ENCODE peak calls at places on chromosomes 3 and 15, in six cellular contexts. V is GM23338, O is lung, Y is substantia nigra, R is A549, H is suprapubic skin. Q is an unnamed sample.

GRCh38 chr3:32817195-32817560 is 619 bp upstream of the TRIM71 start:
- DNase-seq in V (no peak), O (no peak), Y (no peak), R (no peak), H (peak; percentile 53), Q (no peak)

GRCh38 chr3:46492890-46493547 is 4.8 kb upstream of the RTP3 start:
- DNase-seq in V (no peak), O (no peak), Y (no peak), R (no peak), H (no peak), Q (no peak)

GRCh38 chr3:137103739-137104138 is 146.0 kb downstream of the IL20RB start:
- DNase-seq in V (no peak), O (no peak), Y (no peak), R (no peak), H (no peak), Q (no peak)

GRCh38 chr3:40996382-40996781 is 202.9 kb upstream of the CTNNB1 start:
- DNase-seq in V (peak; percentile 77), O (no peak), Y (no peak), R (no peak), H (no peak), Q (no peak)

GRCh38 chr15:66820474-66821258 is 118.6 kb downstream of the SMAD6 start:
- DNase-seq in V (no peak), O (no peak), Y (no peak), R (no peak), H (peak; percentile 61), Q (no peak)

GRCh38 chr3:11085078-11085840 is 69.0 kb upstream of the HRH1 start:
- DNase-seq in V (no peak), O (no peak), Y (no peak), R (no peak), H (no peak), Q (no peak)

GRCh38 chr3:19474169-19474568 is 325.9 kb downstream of the KCNH8 start:
- DNase-seq in V (peak; percentile 33), O (no peak), Y (no peak), R (no peak), H (no peak), Q (no peak)

GRCh38 chr3:167750273-167750971 is 14.9 kb downstream of the SERPINI1 start:
- DNase-seq in V (no peak), O (no peak), Y (no peak), R (no peak), H (no peak), Q (no peak)

GRCh38 chr3:126179825-126180476 is 435 bp downstream of the ALDH1L1 start:
- DNase-seq in V (peak; percentile 83), O (no peak), Y (no peak), R (no peak), H (no peak), Q (peak; percentile 26)

GRCh38 chr15:89837134-89837829 is 22.6 kb upstream of the ANPEP start:
- DNase-seq in V (no peak), O (no peak), Y (no peak), R (no peak), H (no peak), Q (no peak)

GRCh38 chr3:16173696-16174355 is 654 bp upstream of the GALNT15 start:
- DNase-seq in V (no peak), O (no peak), Y (no peak), R (no peak), H (no peak), Q (no peak)

GRCh38 chr15:44064706-44065105 is 130.4 kb downstream of the FRMD5 start:
- DNase-seq in V (no peak), O (no peak), Y (no peak), R (no peak), H (no peak), Q (no peak)

GRCh38 chr3:144394052-144394451 is 422.4 kb downstream of the DIPK2A start:
- DNase-seq in V (no peak), O (no peak), Y (no peak), R (no peak), H (no peak), Q (no peak)

GRCh38 chr3:54660599-54661210 is 267.2 kb downstream of the LRTM1 start:
- DNase-seq in V (no peak), O (no peak), Y (no peak), R (no peak), H (no peak), Q (peak; percentile 15)

GRCh38 chr15:44735482-44736260 is 657 bp upstream of the TRIM69 start:
- DNase-seq in V (peak; percentile 12), O (no peak), Y (no peak), R (no peak), H (no peak), Q (peak; percentile 35)

GRCh38 chr3:64190517-64191515 is 34.5 kb downstream of the PRICKLE2 start:
- DNase-seq in V (no peak), O (no peak), Y (no peak), R (peak; percentile 17), H (no peak), Q (no peak)

GRCh38 chr3:153099131-153099530 is 62.9 kb upstream of the RAP2B start:
- DNase-seq in V (no peak), O (no peak), Y (no peak), R (no peak), H (no peak), Q (peak; percentile 15)

GRCh38 chr3:138675393-138675792 is 66.8 kb downstream of the FAIM start:
- DNase-seq in V (no peak), O (no peak), Y (no peak), R (peak; percentile 2), H (no peak), Q (no peak)

GRCh38 chr15:100111103-100112060 is 230.4 kb downstream of the ADAMTS17 start:
- DNase-seq in V (no peak), O (no peak), Y (no peak), R (no peak), H (peak; percentile 78), Q (peak; percentile 21)

DNA sequence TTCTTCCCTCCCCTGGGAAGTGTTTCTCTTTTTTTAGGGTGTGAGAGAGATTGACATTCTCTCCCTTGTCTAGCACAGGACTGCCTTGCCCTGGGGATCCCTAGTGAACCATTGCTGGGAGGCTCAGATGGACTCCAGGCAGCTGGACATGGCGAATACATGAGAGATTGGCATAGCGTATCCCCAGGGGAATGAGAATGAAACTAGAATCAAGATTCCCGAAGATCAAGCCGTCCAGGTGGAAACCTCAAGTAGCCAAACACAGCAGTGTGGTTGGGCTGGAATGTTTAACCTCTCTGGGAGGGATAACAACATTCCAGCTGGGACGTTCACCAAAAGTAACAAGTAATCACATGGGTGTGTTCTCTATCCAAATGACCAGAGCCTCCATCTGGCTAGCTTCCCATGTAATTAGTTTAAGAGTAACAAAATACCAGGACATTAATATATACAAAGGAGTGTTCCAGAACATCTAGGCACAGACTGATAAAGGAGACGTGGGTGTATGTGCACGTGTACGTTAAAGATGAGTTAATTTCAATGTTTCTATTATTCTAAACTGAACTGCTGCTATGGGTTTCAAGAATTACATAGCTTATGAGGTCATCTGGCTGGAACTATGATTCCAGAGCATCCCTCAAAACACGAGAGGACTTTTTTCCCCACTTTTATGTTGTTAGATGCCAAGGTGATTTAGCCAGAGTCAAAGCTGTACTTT is 118.5 kb upstream of the NR2E3 start:
- DNase-seq in V (peak; percentile 15), O (peak; percentile 60), Y (no peak), R (no peak), H (no peak), Q (no peak)
- H3K27ac ChIP-seq in V (no peak overlapping the region), O (peak overlapping the region; percentile 15), Y (peak overlapping the region; percentile 36), R (no peak overlapping the region), H (peak overlapping the region; percentile 59), Q (peak overlapping the region; percentile 39)

DNA sequence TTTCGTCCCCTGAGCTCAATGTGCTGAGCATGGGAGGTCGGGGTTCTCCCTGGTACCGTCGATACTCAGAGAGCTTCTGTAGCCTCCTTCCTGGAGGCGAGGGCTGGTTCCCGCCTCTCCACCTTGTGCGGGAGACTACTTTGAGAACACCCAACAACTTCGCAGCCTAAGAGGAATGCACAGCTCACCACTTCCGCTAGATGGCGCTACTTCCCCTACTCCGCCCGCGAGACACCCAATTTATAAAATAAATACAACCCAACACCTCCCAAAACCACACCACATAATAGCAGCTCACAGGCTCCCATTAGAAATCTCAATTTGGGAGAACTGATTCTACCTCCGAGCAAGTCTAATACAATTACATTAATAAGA is 1.2 kb downstream of the RGMA start:
- DNase-seq in V (peak; percentile 89), O (peak; percentile 75), Y (no peak), R (peak; percentile 76), H (no peak), Q (peak; percentile 66)
- H3K27ac ChIP-seq in V (no peak overlapping the region), O (no peak overlapping the region), Y (peak overlapping the region; percentile 40), R (peak overlapping the region; percentile 15), H (peak overlapping the region; percentile 79), Q (peak overlapping the region; percentile 83)

GRCh38 chr3:127787966-127788365 is 34.3 kb downstream of the MGLL start:
- DNase-seq in V (no peak), O (no peak), Y (no peak), R (no peak), H (peak; percentile 1), Q (no peak)

GRCh38 chr3:127786358-127787070 is 35.8 kb downstream of the MGLL start:
- DNase-seq in V (no peak), O (peak; percentile 63), Y (no peak), R (no peak), H (peak; percentile 90), Q (peak; percentile 92)

GRCh38 chr3:127787556-127787955 is 34.8 kb downstream of the MGLL start:
- DNase-seq in V (no peak), O (no peak), Y (no peak), R (no peak), H (peak; percentile 52), Q (no peak)

GRCh38 chr3:127785711-127786265 is 36.5 kb downstream of the MGLL start:
- DNase-seq in V (no peak), O (no peak), Y (no peak), R (no peak), H (no peak), Q (no peak)

DNA sequence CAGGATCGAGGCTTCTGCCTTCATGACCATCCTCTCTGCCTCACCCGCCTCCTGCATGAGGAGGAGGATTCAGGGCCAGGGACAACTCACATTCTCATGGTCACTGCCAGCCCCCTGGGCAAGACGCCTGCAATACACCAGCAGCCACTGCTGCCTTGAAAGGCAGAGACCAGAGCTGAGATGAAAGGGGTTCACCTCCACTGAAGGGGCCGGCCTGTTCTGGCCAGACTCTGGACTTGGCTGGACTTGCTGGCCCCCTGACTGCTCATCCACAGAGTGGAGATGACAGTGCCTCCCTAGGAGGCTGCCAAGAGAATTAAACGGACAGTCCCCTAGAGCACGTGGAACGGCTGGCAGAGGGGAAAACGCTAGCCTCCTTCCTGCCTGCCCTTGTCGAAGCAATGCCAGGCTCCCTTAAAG is 35.2 kb downstream of the MGLL start:
- DNase-seq in V (no peak), O (no peak), Y (no peak), R (no peak), H (peak; percentile 78), Q (peak; percentile 38)
- H3K27ac ChIP-seq in V (no peak overlapping the region), O (no peak overlapping the region), Y (peak overlapping the region; percentile 49), R (no peak overlapping the region), H (peak overlapping the region; percentile 2), Q (peak overlapping the region; percentile 87)

GRCh38 chr3:66035763-66036477 is 2.8 kb downstream of the MAGI1 start:
- DNase-seq in V (peak; percentile 86), O (no peak), Y (no peak), R (no peak), H (no peak), Q (no peak)

GRCh38 chr3:66036586-66037061 is 2.1 kb downstream of the MAGI1 start:
- DNase-seq in V (peak; percentile 72), O (peak; percentile 37), Y (no peak), R (no peak), H (no peak), Q (no peak)

GRCh38 chr3:66037330-66037985 is 1.3 kb downstream of the MAGI1 start:
- DNase-seq in V (peak; percentile 86), O (peak; percentile 50), Y (no peak), R (peak; percentile 62), H (no peak), Q (peak; percentile 60)

GRCh38 chr3:66031102-66031698 is 7.5 kb downstream of the MAGI1 start:
- DNase-seq in V (no peak), O (no peak), Y (no peak), R (no peak), H (no peak), Q (no peak)

GRCh38 chr3:66033241-66034138 is 5.2 kb downstream of the MAGI1 start:
- DNase-seq in V (no peak), O (no peak), Y (no peak), R (no peak), H (no peak), Q (no peak)
- H3K27ac ChIP-seq in V (no peak overlapping the region), O (no peak overlapping the region), Y (no peak overlapping the region), R (no peak overlapping the region), H (no peak overlapping the region), Q (no peak overlapping the region)

Q was measured in transverse colon.